ENCODE peak calls at places on chromosomes 12 and 14, in ten cellular contexts. One of them, this sample, is unnamed. For H3K4me1 and H3K27me3, the result is how much of the 10 kb centered on the place peaks cover.

GRCh38 chr12:111454716-111455447 is 49.2 kb downstream of the SH2B3 start:
- DNase-seq in GM23248: no peak
- DNase-seq in IMR-90: no peak
- DNase-seq in colonic mucosa: no peak
- DNase-seq in neural progenitor cell: no peak
- DNase-seq in CD8-positive, alpha-beta T cell: no peak
- DNase-seq in mesendoderm: no peak
- DNase-seq in mammary epithelial cell: no peak
- DNase-seq in heart right ventricle: no peak
- DNase-seq in SJCRH30: no peak
- DNase-seq in this sample: no peak

GRCh38 chr14:101171650-101172049 is 268.1 kb upstream of the RTL1 start:
- DNase-seq in GM23248: no peak
- DNase-seq in neural progenitor cell: no peak
- DNase-seq in IMR-90: no peak
- DNase-seq in SJCRH30: no peak
- DNase-seq in CD8-positive, alpha-beta T cell: no peak
- DNase-seq in mesendoderm: no peak
- DNase-seq in colonic mucosa: no peak
- DNase-seq in heart right ventricle: no peak
- DNase-seq in mammary epithelial cell: no peak
- DNase-seq in this sample: no peak

GRCh38 chr12:109734219-109735000 is 20.8 kb downstream of the FAM222A start:
- DNase-seq in mesendoderm: peak
- DNase-seq in mammary epithelial cell: peak
- DNase-seq in neural progenitor cell: peak
- DNase-seq in GM23248: no peak
- DNase-seq in heart right ventricle: peak
- DNase-seq in colonic mucosa: no peak
- DNase-seq in SJCRH30: peak
- DNase-seq in CD8-positive, alpha-beta T cell: no peak
- DNase-seq in IMR-90: peak
- DNase-seq in this sample: peak

GRCh38 chr12:111337371-111337770 is 31.5 kb downstream of the PHETA1 start:
- DNase-seq in SJCRH30: no peak
- DNase-seq in mammary epithelial cell: no peak
- DNase-seq in mesendoderm: no peak
- DNase-seq in GM23248: no peak
- DNase-seq in neural progenitor cell: no peak
- DNase-seq in colonic mucosa: no peak
- DNase-seq in IMR-90: no peak
- DNase-seq in heart right ventricle: no peak
- DNase-seq in CD8-positive, alpha-beta T cell: no peak
- DNase-seq in this sample: no peak

GRCh38 chr12:50569321-50569720 is 64.5 kb downstream of the DIP2B start:
- DNase-seq in GM23248: peak
- DNase-seq in neural progenitor cell: peak
- DNase-seq in IMR-90: no peak
- DNase-seq in SJCRH30: no peak
- DNase-seq in CD8-positive, alpha-beta T cell: no peak
- DNase-seq in heart right ventricle: no peak
- DNase-seq in mesendoderm: peak
- DNase-seq in colonic mucosa: no peak
- DNase-seq in mammary epithelial cell: no peak
- DNase-seq in this sample: no peak

GRCh38 chr12:118689793-118690192 is 291.5 kb upstream of the SRRM4 start:
- DNase-seq in colonic mucosa: no peak
- DNase-seq in heart right ventricle: no peak
- DNase-seq in mammary epithelial cell: no peak
- DNase-seq in GM23248: no peak
- DNase-seq in CD8-positive, alpha-beta T cell: no peak
- DNase-seq in IMR-90: no peak
- DNase-seq in SJCRH30: peak
- DNase-seq in neural progenitor cell: peak
- DNase-seq in mesendoderm: no peak
- DNase-seq in this sample: no peak

GRCh38 chr12:13179159-13180074 is 17.1 kb upstream of the EMP1 start:
- DNase-seq in heart right ventricle: peak
- DNase-seq in neural progenitor cell: peak
- DNase-seq in SJCRH30: peak
- DNase-seq in IMR-90: peak
- DNase-seq in mesendoderm: peak
- DNase-seq in CD8-positive, alpha-beta T cell: peak
- DNase-seq in colonic mucosa: peak
- DNase-seq in mammary epithelial cell: peak
- DNase-seq in GM23248: peak
- DNase-seq in this sample: peak

GRCh38 chr14:100899841-100900771 is 3.4 kb downstream of the RTL1 start:
- DNase-seq in SJCRH30: peak
- DNase-seq in mesendoderm: peak
- DNase-seq in mammary epithelial cell: no peak
- DNase-seq in neural progenitor cell: peak
- DNase-seq in CD8-positive, alpha-beta T cell: no peak
- DNase-seq in GM23248: peak
- DNase-seq in colonic mucosa: peak
- DNase-seq in IMR-90: no peak
- DNase-seq in heart right ventricle: no peak
- DNase-seq in this sample: no peak

GRCh38 chr12:108621161-108621560 is 12.5 kb downstream of the SELPLG start:
- DNase-seq in colonic mucosa: no peak
- DNase-seq in mammary epithelial cell: no peak
- DNase-seq in heart right ventricle: no peak
- DNase-seq in CD8-positive, alpha-beta T cell: no peak
- DNase-seq in mesendoderm: no peak
- DNase-seq in neural progenitor cell: no peak
- DNase-seq in IMR-90: no peak
- DNase-seq in GM23248: no peak
- DNase-seq in SJCRH30: no peak
- DNase-seq in this sample: no peak

GRCh38 chr14:86405250-86405649 is 875.3 kb downstream of the FLRT2 start:
- DNase-seq in mammary epithelial cell: no peak
- DNase-seq in IMR-90: peak
- DNase-seq in neural progenitor cell: no peak
- DNase-seq in heart right ventricle: no peak
- DNase-seq in CD8-positive, alpha-beta T cell: no peak
- DNase-seq in GM23248: no peak
- DNase-seq in colonic mucosa: no peak
- DNase-seq in SJCRH30: no peak
- DNase-seq in mesendoderm: no peak
- DNase-seq in this sample: peak

DNA sequence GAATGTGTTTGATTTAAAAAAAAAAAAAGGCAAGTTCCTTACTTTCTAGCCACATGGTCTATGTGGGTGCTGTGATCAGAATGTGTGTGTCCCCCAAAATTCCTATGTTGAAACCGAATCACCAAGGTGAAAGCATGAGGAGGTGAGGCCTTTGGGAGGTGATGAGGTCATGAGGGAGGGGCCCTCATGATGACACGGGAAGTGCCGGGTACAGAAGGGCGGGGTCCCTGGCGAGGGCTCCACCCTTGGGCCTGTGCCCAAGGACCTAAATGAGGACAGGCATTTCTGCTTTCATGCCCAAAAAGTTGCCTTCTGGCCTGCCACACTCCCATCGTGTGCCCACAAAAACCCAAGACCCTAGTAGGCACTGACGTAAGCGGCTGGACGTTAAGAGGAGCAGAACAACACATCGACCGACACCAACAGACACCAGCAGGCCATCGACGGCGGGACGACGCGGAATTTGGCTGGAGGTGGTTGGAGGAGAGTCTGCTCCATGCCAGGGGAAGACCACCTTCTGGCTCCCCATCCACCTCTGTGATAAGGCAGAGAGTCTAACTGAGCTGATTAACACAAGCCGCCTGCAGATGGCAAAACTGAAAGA is 211.8 kb downstream of the FOXN3 start:
- DNase-seq in IMR-90: no peak
- DNase-seq in mesendoderm: no peak
- DNase-seq in heart right ventricle: no peak
- DNase-seq in SJCRH30: no peak
- DNase-seq in CD8-positive, alpha-beta T cell: no peak
- DNase-seq in neural progenitor cell: no peak
- DNase-seq in mammary epithelial cell: no peak
- DNase-seq in GM23248: no peak
- DNase-seq in colonic mucosa: no peak
- DNase-seq in this sample: no peak
- H3K4me1 ChIP-seq in IMR-90: under half
- H3K4me1 ChIP-seq in mesendoderm: under half
- H3K4me1 ChIP-seq in heart right ventricle: under half
- H3K4me1 ChIP-seq in SJCRH30: under half
- H3K4me1 ChIP-seq in CD8-positive, alpha-beta T cell: under half
- H3K4me1 ChIP-seq in neural progenitor cell: under half
- H3K4me1 ChIP-seq in mammary epithelial cell: under half
- H3K4me1 ChIP-seq in GM23248: under half
- H3K4me1 ChIP-seq in colonic mucosa: under half
- H3K4me1 ChIP-seq in this sample: under half

DNA sequence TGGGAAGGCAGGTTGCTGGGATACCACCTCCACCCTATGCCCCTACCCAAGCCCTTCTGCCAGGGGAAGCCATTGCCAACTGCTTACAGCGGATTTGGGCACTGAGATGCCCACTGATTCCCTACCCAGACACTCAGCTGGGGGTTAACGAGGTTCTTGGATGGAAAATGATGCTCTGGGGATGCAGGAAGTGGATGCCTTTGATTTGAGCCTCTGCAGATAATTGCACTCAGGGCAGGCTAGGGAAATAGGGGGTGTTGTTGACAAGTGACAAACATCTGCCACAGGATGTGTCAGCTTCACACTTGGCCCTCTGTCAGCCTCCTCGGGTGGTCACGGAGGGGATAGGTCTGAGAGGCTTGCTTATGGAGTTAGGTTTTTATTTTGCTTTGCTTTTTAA is 57.4 kb downstream of the RPH3A start:
- DNase-seq in GM23248: no peak
- DNase-seq in mesendoderm: peak
- DNase-seq in IMR-90: no peak
- DNase-seq in SJCRH30: no peak
- DNase-seq in CD8-positive, alpha-beta T cell: no peak
- DNase-seq in heart right ventricle: no peak
- DNase-seq in mammary epithelial cell: no peak
- DNase-seq in colonic mucosa: no peak
- DNase-seq in neural progenitor cell: no peak
- DNase-seq in this sample: no peak
- H3K27me3 ChIP-seq in GM23248: under half
- H3K27me3 ChIP-seq in mesendoderm: under half
- H3K27me3 ChIP-seq in IMR-90: under half
- H3K27me3 ChIP-seq in SJCRH30: under half
- H3K27me3 ChIP-seq in CD8-positive, alpha-beta T cell: under half
- H3K27me3 ChIP-seq in heart right ventricle: half or more
- H3K27me3 ChIP-seq in mammary epithelial cell: under half
- H3K27me3 ChIP-seq in colonic mucosa: under half
- H3K27me3 ChIP-seq in neural progenitor cell: under half
- H3K27me3 ChIP-seq in this sample: under half

GRCh38 chr12:113241191-113242017 is 20.1 kb downstream of the TPCN1 start:
- DNase-seq in GM23248: peak
- DNase-seq in mammary epithelial cell: peak
- DNase-seq in IMR-90: peak
- DNase-seq in heart right ventricle: no peak
- DNase-seq in CD8-positive, alpha-beta T cell: no peak
- DNase-seq in colonic mucosa: peak
- DNase-seq in neural progenitor cell: no peak
- DNase-seq in SJCRH30: peak
- DNase-seq in mesendoderm: no peak
- DNase-seq in this sample: peak
- H3K4me1 ChIP-seq in GM23248: under half
- H3K4me1 ChIP-seq in mammary epithelial cell: half or more
- H3K4me1 ChIP-seq in IMR-90: under half
- H3K4me1 ChIP-seq in heart right ventricle: half or more
- H3K4me1 ChIP-seq in CD8-positive, alpha-beta T cell: under half
- H3K4me1 ChIP-seq in colonic mucosa: half or more
- H3K4me1 ChIP-seq in neural progenitor cell: under half
- H3K4me1 ChIP-seq in SJCRH30: half or more
- H3K4me1 ChIP-seq in mesendoderm: under half
- H3K4me1 ChIP-seq in this sample: under half

DNA sequence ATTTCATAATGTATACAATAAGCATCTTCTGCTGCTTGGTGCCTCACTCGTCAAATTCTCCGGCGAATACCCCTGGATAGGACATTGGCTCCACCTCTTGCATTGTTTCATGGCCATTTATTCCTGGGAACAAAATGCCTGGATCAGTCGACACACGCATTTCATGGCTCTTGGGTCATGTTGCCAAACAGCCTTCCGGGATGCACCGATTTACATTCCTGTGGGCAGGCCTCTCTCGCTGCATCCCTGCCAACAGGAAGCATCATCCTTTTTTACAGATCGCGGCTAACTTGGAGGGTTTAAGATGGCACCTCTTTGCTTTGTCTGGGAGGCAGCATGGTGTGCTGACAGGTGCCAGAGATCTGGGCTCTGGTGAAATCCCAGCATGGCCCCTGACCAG is 32.7 kb upstream of the RIMBP2 start:
- DNase-seq in SJCRH30: no peak
- DNase-seq in IMR-90: no peak
- DNase-seq in heart right ventricle: no peak
- DNase-seq in neural progenitor cell: no peak
- DNase-seq in CD8-positive, alpha-beta T cell: no peak
- DNase-seq in mesendoderm: no peak
- DNase-seq in mammary epithelial cell: no peak
- DNase-seq in colonic mucosa: no peak
- DNase-seq in GM23248: no peak
- DNase-seq in this sample: peak
- H3K27me3 ChIP-seq in SJCRH30: under half
- H3K27me3 ChIP-seq in IMR-90: under half
- H3K27me3 ChIP-seq in heart right ventricle: under half
- H3K27me3 ChIP-seq in neural progenitor cell: under half
- H3K27me3 ChIP-seq in CD8-positive, alpha-beta T cell: under half
- H3K27me3 ChIP-seq in mesendoderm: under half
- H3K27me3 ChIP-seq in mammary epithelial cell: under half
- H3K27me3 ChIP-seq in colonic mucosa: under half
- H3K27me3 ChIP-seq in GM23248: under half
- H3K27me3 ChIP-seq in this sample: under half

This sample was measured in fibroblast of lung.